ENCODE peak calls at places on chromosome 17, in four cellular contexts. G, U, X and Y are unnamed samples.

GRCh38 chr17:4588391-4588790 is 4.1 kb downstream of the SMTNL2 start:
- DNase-seq in X (no peak), U (no peak), G (no peak), Y (no peak)

GRCh38 chr17:1912146-1912545 is 82.3 kb downstream of the RPA1 start:
- DNase-seq in X (no peak), G (no peak), U (no peak), Y (no peak)

GRCh38 chr17:81480140-81480917 is 32.3 kb downstream of the ACTG1 start:
- DNase-seq in X (peak), G (no peak), U (no peak), Y (no peak)

GRCh38 chr17:64005734-64006167 is 7.6 kb downstream of the PRR29 start:
- DNase-seq in X (no peak), G (peak), U (no peak), Y (no peak)

GRCh38 chr17:80187090-80187489 is 17.3 kb downstream of the CARD14 start:
- DNase-seq in X (peak), G (no peak), U (no peak), Y (no peak)

GRCh38 chr17:289409-289808 is 63.2 kb downstream of the RPH3AL start:
- DNase-seq in G (no peak), U (no peak), X (no peak), Y (no peak)

GRCh38 chr17:54906713-54907112 is 6.1 kb downstream of the TOM1L1 start:
- DNase-seq in X (no peak), U (no peak), G (no peak), Y (no peak)

GRCh38 chr17:68832140-68832871 is 122.9 kb downstream of the ABCA8 start:
- DNase-seq in U (no peak), G (no peak), X (no peak), Y (no peak)

GRCh38 chr17:322006-322780 is 30.4 kb downstream of the RPH3AL start:
- DNase-seq in X (no peak), U (no peak), G (no peak), Y (no peak)

GRCh38 chr17:40556884-40557414 is 8.3 kb downstream of the CCR7 start:
- DNase-seq in X (no peak), U (peak), G (peak), Y (no peak)

GRCh38 chr17:35170968-35171771 is 23.0 kb downstream of the SLC35G3 start:
- DNase-seq in X (no peak), U (no peak), G (no peak), Y (no peak)

GRCh38 chr17:29589524-29590260 is at the start of gene GIT1:
- DNase-seq in G (no peak), U (peak), X (peak), Y (no peak)

GRCh38 chr17:66764559-66764958 is 70.4 kb upstream of the CACNG5 start:
- DNase-seq in G (no peak), X (no peak), U (no peak), Y (no peak)

GRCh38 chr17:44386182-44386525 is 3.3 kb downstream of the ITGA2B start:
- DNase-seq in G (no peak), U (no peak), X (no peak), Y (no peak)

GRCh38 chr17:17507465-17508011 is 11.3 kb upstream of the RASD1 start:
- DNase-seq in U (no peak), G (no peak), X (no peak), Y (no peak)

GRCh38 chr17:40118093-40118492 is 3.7 kb upstream of the MSL1 start:
- DNase-seq in X (no peak), U (no peak), G (no peak), Y (no peak)

GRCh38 chr17:80441133-80441578 is 26.2 kb downstream of the ENDOV start:
- DNase-seq in G (no peak), X (peak), U (no peak), Y (no peak)

GRCh38 chr17:8253801-8254200 is 4.7 kb downstream of the PFAS start:
- DNase-seq in X (peak), U (no peak), G (no peak), Y (no peak)

GRCh38 chr17:17153071-17153470 is 53.1 kb downstream of the PLD6 start:
- DNase-seq in G (no peak), X (no peak), U (no peak), Y (no peak)

GRCh38 chr17:8789743-8790142 is 9.4 kb downstream of the MFSD6L start:
- DNase-seq in U (no peak), X (no peak), G (no peak), Y (no peak)

GRCh38 chr17:7380321-7380720 is 568 bp upstream of the TNK1 start:
- DNase-seq in X (peak), G (peak), U (peak), Y (no peak)

GRCh38 chr17:60577147-60577925 is 22.7 kb upstream of the PPM1D start:
- DNase-seq in X (peak), G (no peak), U (no peak), Y (no peak)

GRCh38 chr17:78266231-78266631 is 34.8 kb downstream of the TMEM235 start:
- DNase-seq in U (no peak), X (no peak), G (no peak), Y (no peak)

GRCh38 chr17:78022425-78022824 is 63.9 kb downstream of the TNRC6C start:
- DNase-seq in X (no peak), U (no peak), G (no peak), Y (no peak)

GRCh38 chr17:27276653-27277156 is 17.2 kb upstream of the WSB1 start:
- DNase-seq in X (no peak), G (no peak), U (no peak), Y (no peak)

GRCh38 chr17:75540923-75541503 is 15.5 kb downstream of the LLGL2 start:
- DNase-seq in G (peak), U (no peak), X (no peak), Y (no peak)

GRCh38 chr17:44011876-44012275 is 2.9 kb downstream of the TMEM101 start:
- DNase-seq in X (no peak), U (no peak), G (no peak), Y (no peak)

GRCh38 chr17:35460354-35460851 is 11.8 kb upstream of the SLFN13 start:
- DNase-seq in G (no peak), U (peak), X (no peak), Y (no peak)

GRCh38 chr17:19386276-19386863 is 620 bp downstream of the MFAP4 start:
- DNase-seq in U (peak), X (peak), G (peak), Y (no peak)
- H3K4me3 ChIP-seq in U (no peak), X (peak), G (peak), Y (peak)

GRCh38 chr17:48492401-48493298 is 38.2 kb downstream of the HOXB1 start:
- DNase-seq in X (peak), G (peak), U (peak), Y (peak)
- H3K4me3 ChIP-seq in X (peak), G (peak), U (no peak), Y (peak)

GRCh38 chr17:41678411-41678906 is 10.2 kb upstream of the EIF1 start:
- DNase-seq in U (peak), X (peak), G (no peak), Y (no peak)
- H3K4me3 ChIP-seq in U (peak), X (peak), G (peak), Y (peak)

GRCh38 chr17:65048441-65048840 is 8.1 kb downstream of the GNA13 start:
- DNase-seq in G (no peak), X (no peak), U (no peak), Y (no peak)
- H3K4me3 ChIP-seq in G (no peak), X (no peak), U (no peak), Y (peak)

GRCh38 chr17:46782250-46782953 is 36.1 kb downstream of the WNT3 start:
- DNase-seq in U (peak), G (no peak), X (no peak), Y (no peak)

GRCh38 chr17:46777943-46778915 is 40.3 kb downstream of the WNT3 start:
- DNase-seq in G (no peak), U (no peak), X (no peak), Y (no peak)

GRCh38 chr17:46776298-46777005 is 42.0 kb downstream of the WNT3 start:
- DNase-seq in G (no peak), U (no peak), X (no peak), Y (no peak)

GRCh38 chr17:46783031-46783593 is 35.4 kb downstream of the WNT3 start:
- DNase-seq in U (no peak), X (no peak), G (no peak), Y (no peak)

DNA sequence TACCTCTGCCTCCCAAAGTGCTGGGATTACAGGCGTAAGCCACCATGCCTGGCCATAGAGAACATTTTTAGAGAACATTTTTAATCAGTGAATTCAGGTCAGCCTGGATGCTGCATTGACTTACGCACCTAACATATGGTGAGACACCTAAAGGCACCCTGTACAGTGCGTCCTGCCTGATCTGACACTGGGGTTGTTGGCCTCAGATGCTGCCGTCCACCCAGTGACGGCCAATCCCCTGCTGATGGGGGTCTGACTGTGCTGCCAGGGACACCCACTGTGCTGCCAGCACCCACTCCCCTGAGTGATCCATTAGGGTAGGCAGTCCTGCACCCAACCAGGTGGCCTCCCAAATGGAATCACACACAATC is 38.5 kb downstream of the WNT3 start:
- DNase-seq in X (no peak), G (no peak), U (no peak), Y (no peak)
- H3K4me3 ChIP-seq in X (no peak), G (no peak), U (no peak), Y (no peak)

GRCh38 chr17:45920083-45920482 is 25.7 kb downstream of the MAPT start:
- DNase-seq in X (no peak), G (no peak), U (no peak), Y (no peak)

GRCh38 chr17:45925311-45925710 is 31.0 kb downstream of the MAPT start:
- DNase-seq in X (no peak), U (no peak), G (no peak), Y (no peak)

GRCh38 chr17:45927247-45927646 is 32.9 kb downstream of the MAPT start:
- DNase-seq in U (no peak), X (no peak), G (no peak), Y (no peak)

GRCh38 chr17:45923511-45924268 is 29.3 kb downstream of the MAPT start:
- DNase-seq in U (no peak), X (no peak), G (no peak), Y (no peak)

DNA sequence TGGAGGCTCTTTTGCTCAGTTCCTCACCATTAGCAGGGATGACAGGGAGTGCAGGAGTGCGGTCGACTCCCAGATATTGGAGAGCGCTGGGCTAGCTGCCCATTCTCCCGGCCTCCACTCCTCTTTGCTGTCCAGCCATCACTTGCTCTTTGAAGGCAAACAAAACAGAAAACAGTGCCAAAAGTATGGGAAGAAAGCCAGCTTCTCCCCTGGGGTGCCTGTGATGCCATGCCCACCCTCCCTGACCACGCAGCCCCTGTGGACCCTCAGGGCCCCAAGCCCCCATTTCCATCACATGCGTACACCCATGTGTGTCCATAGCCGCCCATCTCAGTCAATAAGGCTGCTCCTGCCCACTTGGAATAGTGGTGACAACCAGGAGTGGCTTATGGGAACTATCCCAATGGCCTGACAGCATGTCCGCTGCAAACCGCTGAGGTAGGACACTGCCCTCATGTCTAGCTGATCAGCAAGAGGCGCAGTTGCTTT is 30.0 kb downstream of the MAPT start:
- DNase-seq in X (no peak), U (no peak), G (no peak), Y (no peak)
- H3K4me3 ChIP-seq in X (no peak), U (no peak), G (no peak), Y (no peak)

GRCh38 chr17:76644995-76645394 is 1.4 kb upstream of the ST6GALNAC1 start:
- DNase-seq in G (no peak), X (no peak), U (no peak), Y (no peak)
- H3K4me3 ChIP-seq in G (no peak), X (no peak), U (no peak), Y (no peak)

GRCh38 chr17:50817142-50817751 is 18.1 kb upstream of the WFIKKN2 start:
- DNase-seq in U (peak), X (no peak), G (no peak), Y (no peak)
- H3K4me3 ChIP-seq in U (no peak), X (no peak), G (no peak), Y (no peak)